ENCODE peak calls at places on chromosome 2, in six cellular contexts. T is foreskin fibroblast, J is AG10803, I is cardiac muscle cell, W is upper lobe of right lung, R is tibial nerve. C is an unnamed sample.

GRCh38 chr2:120576509-120577474 is 158.9 kb upstream of the GLI2 start:
- DNase-seq in T (peak), J (peak), I (no peak), W (no peak), R (no peak), C (no peak)

GRCh38 chr2:109135572-109136185 is 6.7 kb downstream of the SH3RF3 start:
- DNase-seq in T (no peak), J (no peak), I (no peak), W (no peak), R (no peak), C (no peak)

GRCh38 chr2:79393806-79394484 is 118.9 kb upstream of the CTNNA2 start:
- DNase-seq in T (no peak), J (no peak), I (peak), W (no peak), R (no peak), C (no peak)

GRCh38 chr2:138671566-138671965 is 108.6 kb downstream of the NXPH2 start:
- DNase-seq in T (no peak), J (no peak), I (no peak), W (no peak), R (no peak), C (no peak)

GRCh38 chr2:237207641-237208040 is 122.0 kb downstream of the COPS8 start:
- DNase-seq in T (peak), J (peak), I (no peak), W (peak), R (peak), C (peak)

GRCh38 chr2:175400975-175401374 is 219.5 kb upstream of the ATP5MC3 start:
- DNase-seq in T (no peak), J (no peak), I (no peak), W (no peak), R (no peak), C (no peak)

GRCh38 chr2:170812716-170813585 is 3.7 kb upstream of the GAD1 start:
- DNase-seq in T (peak), J (peak), I (peak), W (no peak), R (no peak), C (peak)

GRCh38 chr2:223396993-223397392 is 205.2 kb downstream of the SCG2 start:
- DNase-seq in T (peak), J (no peak), I (no peak), W (no peak), R (no peak), C (no peak)

GRCh38 chr2:152537252-152537651 is 180.0 kb downstream of the PRPF40A start:
- DNase-seq in T (no peak), J (no peak), I (no peak), W (no peak), R (no peak), C (peak)

GRCh38 chr2:5697554-5697953 is 5.4 kb downstream of the SOX11 start:
- DNase-seq in T (no peak), J (no peak), I (no peak), W (no peak), R (no peak), C (no peak)

GRCh38 chr2:168244318-168244717 is 3.1 kb downstream of the STK39 start:
- DNase-seq in T (peak), J (no peak), I (peak), W (no peak), R (no peak), C (no peak)

GRCh38 chr2:70535573-70535972 is 18.1 kb downstream of the TGFA start:
- DNase-seq in T (no peak), J (no peak), I (no peak), W (no peak), R (no peak), C (no peak)

GRCh38 chr2:227884511-227884947 is 13.1 kb downstream of the DAW1 start:
- DNase-seq in T (peak), J (peak), I (peak), W (peak), R (no peak), C (no peak)

GRCh38 chr2:234003972-234004617 is 46.4 kb upstream of the SPP2 start:
- DNase-seq in T (peak), J (peak), I (no peak), W (no peak), R (no peak), C (peak)

GRCh38 chr2:124165698-124166097 is 140.6 kb downstream of the CNTNAP5 start:
- DNase-seq in T (no peak), J (no peak), I (no peak), W (no peak), R (no peak), C (no peak)

GRCh38 chr2:71528221-71528620 is 74.9 kb downstream of the DYSF start:
- DNase-seq in T (no peak), J (no peak), I (no peak), W (peak), R (no peak), C (no peak)

GRCh38 chr2:60299179-60299578 is 254.3 kb downstream of the BCL11A start:
- DNase-seq in T (no peak), J (no peak), I (no peak), W (no peak), R (no peak), C (no peak)

GRCh38 chr2:105376010-105376409 is 22.8 kb downstream of the FHL2 start:
- DNase-seq in T (no peak), J (no peak), I (no peak), W (no peak), R (no peak), C (no peak)

GRCh38 chr2:237673130-237673921 is 45.9 kb downstream of the LRRFIP1 start:
- DNase-seq in T (peak), J (peak), I (peak), W (peak), R (no peak), C (no peak)

GRCh38 chr2:111946294-111947114 is 48.1 kb downstream of the MERTK start:
- DNase-seq in T (peak), J (peak), I (peak), W (peak), R (no peak), C (peak)

GRCh38 chr2:64990823-64991222 is 1.6 kb downstream of the SLC1A4 start:
- DNase-seq in T (no peak), J (no peak), I (no peak), W (no peak), R (no peak), C (no peak)

GRCh38 chr2:189258604-189259003 is 79.0 kb upstream of the COL5A2 start:
- DNase-seq in T (no peak), J (no peak), I (no peak), W (no peak), R (no peak), C (no peak)
- H3K4me3 ChIP-seq in T (no peak), J (no peak), I (no peak), W (no peak), R (no peak), C (no peak)

DNA sequence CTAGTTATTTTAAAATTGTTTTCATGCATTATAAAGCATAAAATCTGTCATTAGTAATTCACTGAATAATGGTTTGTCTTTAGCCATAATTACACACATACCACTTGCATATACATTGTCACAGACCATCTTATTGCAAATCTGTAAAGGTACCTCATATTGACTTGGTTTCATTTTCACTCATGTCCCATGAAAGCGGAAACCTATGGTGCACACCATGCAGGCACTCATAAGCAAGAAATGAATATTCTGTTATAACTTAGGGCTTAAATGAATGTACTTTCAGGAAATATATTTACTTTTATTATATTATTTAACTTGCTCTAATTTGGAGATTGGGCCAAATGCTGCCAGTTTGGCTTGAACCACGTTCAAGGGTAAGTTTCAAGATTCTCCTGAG is 29.2 kb upstream of the STK17B start:
- DNase-seq in T (no peak), J (no peak), I (no peak), W (no peak), R (no peak), C (no peak)
- H3K4me3 ChIP-seq in T (no peak), J (no peak), I (no peak), W (no peak), R (no peak), C (no peak)

DNA sequence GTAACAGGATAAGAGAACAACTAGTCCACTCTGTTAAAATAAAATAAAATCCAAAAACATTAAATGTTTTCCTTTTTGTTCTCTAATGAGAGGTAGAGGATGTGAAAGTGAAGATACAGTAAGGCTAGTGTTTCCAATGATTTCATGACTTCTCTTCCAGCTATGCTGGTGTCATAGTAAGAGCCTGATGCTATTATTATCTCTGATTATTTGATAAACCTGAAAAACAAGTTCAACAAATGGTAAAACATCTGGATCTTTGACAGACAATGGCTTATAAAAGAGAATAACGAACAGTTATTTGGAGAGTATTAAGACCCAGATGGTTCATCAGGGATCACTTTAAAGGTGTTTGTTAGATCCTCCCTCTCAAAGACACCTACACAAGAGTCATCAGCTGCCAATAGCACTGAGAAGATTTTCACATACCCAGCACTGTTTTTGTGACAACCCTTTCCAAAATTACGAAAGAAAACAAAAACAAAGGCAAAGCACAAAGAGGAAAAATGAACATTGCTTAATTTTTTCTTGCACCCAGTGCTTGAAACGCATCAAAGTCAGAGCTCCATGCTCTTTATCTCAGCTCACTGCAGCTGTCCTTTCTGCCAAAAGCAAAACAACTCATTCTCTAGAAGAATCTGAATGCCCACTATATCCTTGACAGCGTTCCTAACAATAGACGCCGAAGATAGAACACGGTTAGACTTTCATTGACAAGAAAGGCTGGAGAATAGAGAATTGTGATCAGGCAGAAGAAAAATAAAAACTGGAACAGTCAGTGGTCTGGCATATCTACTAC is 168.6 kb downstream of the SLC8A1 start:
- DNase-seq in T (peak), J (no peak), I (no peak), W (no peak), R (no peak), C (no peak)
- H3K4me3 ChIP-seq in T (no peak), J (no peak), I (no peak), W (no peak), R (no peak), C (no peak)

GRCh38 chr2:181823405-181823804 is 68.1 kb upstream of the ITPRID2 start:
- DNase-seq in T (no peak), J (no peak), I (no peak), W (no peak), R (no peak), C (no peak)
- H3K4me3 ChIP-seq in T (no peak), J (no peak), I (no peak), W (no peak), R (no peak), C (no peak)

GRCh38 chr2:147843421-147843863 is 1.4 kb upstream of the ACVR2A start:
- DNase-seq in T (no peak), J (no peak), I (no peak), W (no peak), R (no peak), C (no peak)
- H3K4me3 ChIP-seq in T (peak), J (peak), I (peak), W (peak), R (peak), C (peak)

GRCh38 chr2:177631702-177632101 is 239.1 kb downstream of the AGPS start:
- DNase-seq in T (no peak), J (no peak), I (no peak), W (no peak), R (no peak), C (no peak)

GRCh38 chr2:177628817-177629216 is 236.2 kb downstream of the AGPS start:
- DNase-seq in T (no peak), J (no peak), I (no peak), W (no peak), R (no peak), C (no peak)

GRCh38 chr2:177625744-177626655 is 233.4 kb downstream of the AGPS start:
- DNase-seq in T (no peak), J (no peak), I (no peak), W (no peak), R (no peak), C (no peak)

GRCh38 chr2:177633111-177633510 is 240.5 kb downstream of the AGPS start:
- DNase-seq in T (no peak), J (no peak), I (no peak), W (no peak), R (no peak), C (no peak)

DNA sequence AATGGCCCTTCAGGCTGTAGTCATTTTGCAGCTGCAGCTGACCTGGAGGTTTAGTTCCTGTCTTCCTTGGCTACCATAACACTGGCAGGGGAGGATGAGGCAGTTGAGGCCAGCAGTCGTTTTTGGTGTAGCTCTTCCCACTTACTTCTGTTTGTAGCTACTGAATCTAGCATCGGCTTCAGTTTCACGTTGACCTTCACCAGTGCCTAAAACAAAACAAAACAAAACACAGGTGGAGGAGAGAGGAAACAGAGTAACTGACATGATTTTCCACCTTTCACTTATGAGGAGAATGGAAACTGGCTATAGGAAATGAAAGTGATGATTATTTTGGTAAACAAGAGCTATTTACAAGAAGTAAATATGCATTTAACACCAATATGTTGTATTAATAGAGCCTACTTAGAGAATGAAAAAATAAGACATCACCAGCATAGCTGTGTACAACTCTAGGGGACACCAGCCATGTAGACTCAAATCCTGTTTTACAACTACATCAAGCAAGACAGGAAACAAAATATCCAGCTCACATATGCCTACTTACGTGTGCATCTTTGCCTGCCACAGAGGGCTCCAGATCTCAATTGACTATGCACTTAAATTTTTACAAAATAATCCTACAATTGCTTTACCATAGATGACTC is 236.9 kb downstream of the AGPS start:
- DNase-seq in T (no peak), J (no peak), I (no peak), W (no peak), R (no peak), C (no peak)
- H3K4me3 ChIP-seq in T (no peak), J (no peak), I (no peak), W (no peak), R (no peak), C (no peak)

DNA sequence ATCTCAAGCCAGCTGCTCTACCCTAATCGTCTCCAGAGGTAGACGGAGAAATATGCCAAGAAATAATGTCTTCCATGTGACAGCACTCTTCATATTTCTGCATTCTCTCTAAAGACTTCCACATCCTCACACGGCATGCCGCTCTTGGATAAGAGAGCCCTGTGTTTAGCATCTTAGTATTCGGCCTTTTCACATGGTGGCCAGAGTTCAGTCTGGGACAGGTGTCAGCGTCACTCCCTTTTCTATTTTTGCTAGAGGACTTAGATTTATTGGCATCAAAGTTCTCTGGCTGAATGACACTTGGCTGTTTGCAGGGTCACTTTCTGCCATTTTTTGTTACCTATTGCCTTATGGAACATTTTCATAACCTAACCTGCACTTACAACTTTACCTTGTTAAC is 25.1 kb downstream of the CAPN13 start:
- DNase-seq in T (no peak), J (peak), I (no peak), W (no peak), R (no peak), C (no peak)
- H3K4me3 ChIP-seq in T (no peak), J (no peak), I (no peak), W (no peak), R (no peak), C (no peak)

GRCh38 chr2:240983361-240983995 is 14.9 kb upstream of the SNED1 start:
- DNase-seq in T (no peak), J (no peak), I (peak), W (peak), R (peak), C (no peak)
- H3K4me3 ChIP-seq in T (no peak), J (no peak), I (no peak), W (no peak), R (no peak), C (no peak)